ENCODE peak calls at places on chromosome 9, in nine cellular contexts. Q is T-helper 1 cell; F is colonic mucosa; H is AG08395; N is mesendoderm; K is AG20443; G is BJ; E is foreskin keratinocyte; O is naive thymus-derived CD4-positive, alpha-beta T cell. T is an unnamed sample.

GRCh38 chr9:265209-265900 is 50.7 kb downstream of the DOCK8 start:
- DNase-seq in Q (no peak), F (no peak), H (no peak), N (no peak), K (no peak), G (no peak), E (no peak), O (no peak), T (no peak)

GRCh38 chr9:130579738-130580463 is 524 bp downstream of the FUBP3 start:
- DNase-seq in Q (no peak), F (no peak), H (peak), N (peak), K (no peak), G (no peak), E (no peak), O (no peak), T (peak)

GRCh38 chr9:37412431-37413151 is 9.9 kb upstream of the GRHPR start:
- DNase-seq in Q (no peak), F (no peak), H (peak), N (no peak), K (peak), G (no peak), E (no peak), O (no peak), T (peak)

GRCh38 chr9:132997591-132997990 is 19.1 kb downstream of the GFI1B start:
- DNase-seq in Q (no peak), F (no peak), H (peak), N (peak), K (peak), G (no peak), E (no peak), O (no peak), T (peak)

GRCh38 chr9:133888779-133889491 is 103.2 kb downstream of the VAV2 start:
- DNase-seq in Q (no peak), F (no peak), H (no peak), N (no peak), K (no peak), G (no peak), E (no peak), O (no peak), T (no peak)

GRCh38 chr9:134231767-134232166 is 67.4 kb upstream of the RNU6ATAC start:
- DNase-seq in Q (no peak), F (no peak), H (no peak), N (no peak), K (no peak), G (no peak), E (no peak), O (no peak), T (no peak)

GRCh38 chr9:114677418-114677817 is 4.6 kb downstream of the TEX48 start:
- DNase-seq in Q (no peak), F (no peak), H (peak), N (no peak), K (peak), G (peak), E (peak), O (no peak), T (peak)

GRCh38 chr9:133715866-133716563 is 22.1 kb downstream of the SARDH start:
- DNase-seq in Q (peak), F (no peak), H (no peak), N (no peak), K (no peak), G (no peak), E (no peak), O (peak), T (no peak)

GRCh38 chr9:88952086-88952615 is 39.1 kb upstream of the S1PR3 start:
- DNase-seq in Q (no peak), F (no peak), H (no peak), N (no peak), K (no peak), G (no peak), E (no peak), O (no peak), T (no peak)

GRCh38 chr9:84512493-84512892 is 157.0 kb upstream of the NTRK2 start:
- DNase-seq in Q (no peak), F (no peak), H (no peak), N (no peak), K (no peak), G (no peak), E (peak), O (no peak), T (no peak)

GRCh38 chr9:106019017-106019692 is 324.8 kb downstream of the TMEM38B start:
- DNase-seq in Q (no peak), F (no peak), H (no peak), N (no peak), K (no peak), G (no peak), E (no peak), O (no peak), T (no peak)

GRCh38 chr9:111287127-111287526 is 42.9 kb downstream of the OR2K2 start:
- DNase-seq in Q (no peak), F (no peak), H (peak), N (peak), K (peak), G (peak), E (no peak), O (no peak), T (peak)

GRCh38 chr9:95057121-95057520 is 260.4 kb downstream of the FANCC start:
- DNase-seq in Q (no peak), F (no peak), H (no peak), N (no peak), K (no peak), G (no peak), E (no peak), O (no peak), T (no peak)

GRCh38 chr9:137643921-137644320 is 25.1 kb downstream of the EHMT1 start:
- DNase-seq in Q (no peak), F (no peak), H (no peak), N (no peak), K (no peak), G (no peak), E (no peak), O (no peak), T (no peak)

GRCh38 chr9:131692612-131692976 is 47.3 kb downstream of the RAPGEF1 start:
- DNase-seq in Q (no peak), F (no peak), H (no peak), N (no peak), K (no peak), G (no peak), E (no peak), O (no peak), T (no peak)

GRCh38 chr9:4666042-4666699 is at the start of gene SPATA6L:
- DNase-seq in Q (peak), F (peak), H (peak), N (peak), K (peak), G (no peak), E (no peak), O (peak), T (no peak)

GRCh38 chr9:27572566-27572917 is 739 bp downstream of the C9orf72 start:
- DNase-seq in Q (no peak), F (no peak), H (peak), N (peak), K (peak), G (no peak), E (no peak), O (peak), T (peak)

GRCh38 chr9:87996355-87996860 is 22.1 kb upstream of the CDK20 start:
- DNase-seq in Q (no peak), F (no peak), H (no peak), N (no peak), K (no peak), G (no peak), E (no peak), O (no peak), T (no peak)

GRCh38 chr9:91992636-91993035 is 42.6 kb upstream of the ROR2 start:
- DNase-seq in Q (no peak), F (no peak), H (peak), N (peak), K (peak), G (peak), E (no peak), O (no peak), T (no peak)

GRCh38 chr9:84670106-84670800 is 724 bp downstream of the NTRK2 start:
- DNase-seq in Q (no peak), F (no peak), H (no peak), N (peak), K (peak), G (no peak), E (no peak), O (no peak), T (no peak)

GRCh38 chr9:121751686-121752445 is 100.4 kb downstream of the DAB2IP start:
- DNase-seq in Q (no peak), F (no peak), H (no peak), N (no peak), K (no peak), G (no peak), E (no peak), O (no peak), T (no peak)

GRCh38 chr9:93830606-93831005 is 124.5 kb downstream of the BARX1 start:
- DNase-seq in Q (no peak), F (no peak), H (peak), N (no peak), K (no peak), G (no peak), E (no peak), O (no peak), T (no peak)

GRCh38 chr9:108156270-108156998 is 666.9 kb upstream of the KLF4 start:
- DNase-seq in Q (no peak), F (peak), H (no peak), N (no peak), K (peak), G (no peak), E (peak), O (no peak), T (peak)

GRCh38 chr9:34085581-34086500 is 37.2 kb upstream of the UBAP2 start:
- DNase-seq in Q (no peak), F (no peak), H (no peak), N (no peak), K (no peak), G (no peak), E (no peak), O (no peak), T (no peak)

GRCh38 chr9:80030801-80031200 is 459.0 kb downstream of the TLE4 start:
- DNase-seq in Q (no peak), F (no peak), H (no peak), N (no peak), K (no peak), G (no peak), E (no peak), O (no peak), T (no peak)

GRCh38 chr9:91419222-91420191 is 4.1 kb downstream of the NFIL3 start:
- DNase-seq in Q (no peak), F (peak), H (peak), N (peak), K (peak), G (peak), E (no peak), O (no peak), T (peak)

GRCh38 chr9:73743826-73744225 is 592.2 kb downstream of the ANXA1 start:
- DNase-seq in Q (no peak), F (no peak), H (no peak), N (no peak), K (no peak), G (no peak), E (peak), O (no peak), T (peak)

GRCh38 chr9:4970970-4971641 is 14.0 kb upstream of the JAK2 start:
- DNase-seq in Q (no peak), F (no peak), H (no peak), N (no peak), K (no peak), G (no peak), E (no peak), O (no peak), T (no peak)

GRCh38 chr9:93297659-93298497 is 113.9 kb downstream of the WNK2 start:
- DNase-seq in Q (no peak), F (peak), H (no peak), N (peak), K (no peak), G (no peak), E (no peak), O (no peak), T (no peak)

GRCh38 chr9:134335490-134336173 is 9.4 kb downstream of the RXRA start:
- DNase-seq in Q (no peak), F (peak), H (no peak), N (no peak), K (no peak), G (no peak), E (no peak), O (no peak), T (no peak)

GRCh38 chr9:5375091-5375490 is 35.4 kb upstream of the RLN1 start:
- DNase-seq in Q (no peak), F (no peak), H (no peak), N (no peak), K (no peak), G (no peak), E (no peak), O (no peak), T (no peak)

GRCh38 chr9:108562176-108562575 is 293.6 kb downstream of the ACTL7B start:
- DNase-seq in Q (no peak), F (no peak), H (no peak), N (no peak), K (no peak), G (no peak), E (peak), O (no peak), T (peak)

GRCh38 chr9:121613009-121613766 is 38.2 kb upstream of the DAB2IP start:
- DNase-seq in Q (no peak), F (no peak), H (no peak), N (peak), K (no peak), G (no peak), E (no peak), O (no peak), T (no peak)

GRCh38 chr9:33628865-33629410 is 104.9 kb downstream of the ANKRD18B start:
- DNase-seq in Q (no peak), F (no peak), H (no peak), N (no peak), K (no peak), G (no peak), E (no peak), O (no peak), T (no peak)

GRCh38 chr9:72145733-72146132 is 3.5 kb upstream of the GDA start:
- DNase-seq in Q (no peak), F (no peak), H (no peak), N (no peak), K (no peak), G (no peak), E (no peak), O (no peak), T (no peak)